ENCODE peak calls at places on chromosome 7, in seven cellular contexts. B is endodermal cell, V is LNCaP clone FGC, Y is tibial artery, I is IMR-90, X is Peyer's patch, W is AG10803. G is an unnamed sample.
A peak's percentile ranks its signal among the peaks of the same experiment; 100 is the strongest.

GRCh38 chr7:2516194-2516555 is 3.4 kb upstream of the LFNG start:
- DNase-seq in W (no peak), Y (no peak), X (no peak), B (peak; percentile 62), I (no peak), V (no peak), G (no peak)

GRCh38 chr7:116859323-116859722 is 3.1 kb upstream of the CAPZA2 start:
- DNase-seq in X (no peak), Y (no peak), I (peak; percentile 87), B (no peak), V (peak; percentile 15), W (peak; percentile 85), G (no peak)

GRCh38 chr7:40551685-40552576 is 417.1 kb downstream of the SUGCT start:
- DNase-seq in X (peak; percentile 51), B (no peak), V (no peak), Y (no peak), I (peak; percentile 88), W (peak; percentile 64), G (no peak)

GRCh38 chr7:36601596-36601995 is 122.7 kb downstream of the AOAH start:
- DNase-seq in I (peak; percentile 8), V (no peak), X (no peak), W (no peak), B (no peak), Y (no peak), G (no peak)

GRCh38 chr7:95929710-95930295 is 157.4 kb downstream of the DYNC1I1 start:
- DNase-seq in B (no peak), Y (no peak), V (no peak), I (no peak), X (no peak), W (no peak), G (no peak)

GRCh38 chr7:37549542-37549941 is 100.9 kb upstream of the ELMO1 start:
- DNase-seq in I (no peak), V (no peak), W (no peak), X (no peak), Y (no peak), B (no peak), G (no peak)

GRCh38 chr7:40213856-40214255 is 79.1 kb downstream of the SUGCT start:
- DNase-seq in V (no peak), W (no peak), X (no peak), I (peak; percentile 14), B (no peak), Y (no peak), G (no peak)

GRCh38 chr7:151472644-151473380 is 32.9 kb upstream of the CRYGN start:
- DNase-seq in Y (no peak), X (no peak), I (no peak), W (no peak), B (peak; percentile 46), V (peak; percentile 41), G (no peak)

GRCh38 chr7:12625836-12626235 is 55.3 kb downstream of the SCIN start:
- DNase-seq in Y (no peak), V (no peak), W (no peak), X (no peak), I (no peak), B (no peak), G (no peak)

GRCh38 chr7:144403649-144404061 is at the start of gene NOBOX:
- DNase-seq in Y (no peak), B (no peak), W (no peak), V (no peak), X (no peak), I (no peak), G (no peak)

GRCh38 chr7:91465595-91466061 is 201.4 kb downstream of the FZD1 start:
- DNase-seq in X (no peak), Y (no peak), V (no peak), W (no peak), I (no peak), B (no peak), G (no peak)

GRCh38 chr7:125563964-125564529 is 634.4 kb upstream of the POT1 start:
- DNase-seq in I (no peak), X (no peak), Y (no peak), W (no peak), V (no peak), B (peak; percentile 64), G (no peak)

GRCh38 chr7:130345725-130346124 is 1.1 kb downstream of the CPA5 start:
- DNase-seq in X (no peak), I (no peak), Y (no peak), W (no peak), B (no peak), V (no peak), G (no peak)

GRCh38 chr7:1705856-1706255 is 35.8 kb downstream of the ELFN1 start:
- DNase-seq in W (no peak), Y (no peak), B (no peak), I (no peak), X (peak; percentile 33), V (no peak), G (peak; percentile 37)

GRCh38 chr7:27113991-27114866 is 11.7 kb upstream of the HOXA2 start:
- DNase-seq in W (no peak), B (no peak), I (peak; percentile 69), Y (no peak), V (no peak), X (no peak), G (no peak)

GRCh38 chr7:38844952-38845563 is 63.9 kb downstream of the VPS41 start:
- DNase-seq in Y (no peak), B (no peak), X (no peak), V (no peak), W (no peak), I (no peak), G (no peak)

GRCh38 chr7:51611937-51612336 is 295.3 kb upstream of the COBL start:
- DNase-seq in Y (no peak), V (no peak), B (no peak), X (no peak), I (no peak), W (no peak), G (no peak)

GRCh38 chr7:70016044-70016770 is 417.9 kb downstream of the AUTS2 start:
- DNase-seq in V (no peak), B (no peak), W (peak; percentile 57), X (no peak), I (peak; percentile 0), Y (no peak), G (no peak)

GRCh38 chr7:132655071-132655761 is 78.9 kb upstream of the PLXNA4 start:
- DNase-seq in B (peak; percentile 74), I (no peak), X (peak; percentile 83), Y (peak; percentile 57), W (peak; percentile 23), V (no peak), G (no peak)

GRCh38 chr7:147813316-147813715 is 777.2 kb upstream of the C7orf33 start:
- DNase-seq in W (no peak), V (no peak), Y (no peak), B (no peak), I (no peak), X (no peak), G (no peak)

GRCh38 chr7:22856437-22856836 is 33.8 kb upstream of the TOMM7 start:
- DNase-seq in V (no peak), I (no peak), Y (no peak), B (no peak), W (no peak), X (no peak), G (no peak)

GRCh38 chr7:22855049-22855392 is 32.4 kb upstream of the TOMM7 start:
- DNase-seq in Y (no peak), B (no peak), X (no peak), W (no peak), V (no peak), I (no peak), G (no peak)

GRCh38 chr7:22853674-22854157 is 31.1 kb upstream of the TOMM7 start:
- DNase-seq in B (no peak), V (no peak), Y (peak; percentile 44), W (peak; percentile 40), X (peak; percentile 70), I (no peak), G (peak; percentile 63)

GRCh38 chr7:22853138-22853537 is 30.5 kb upstream of the TOMM7 start:
- DNase-seq in V (no peak), B (peak; percentile 65), X (no peak), Y (no peak), W (no peak), I (no peak), G (no peak)

DNA sequence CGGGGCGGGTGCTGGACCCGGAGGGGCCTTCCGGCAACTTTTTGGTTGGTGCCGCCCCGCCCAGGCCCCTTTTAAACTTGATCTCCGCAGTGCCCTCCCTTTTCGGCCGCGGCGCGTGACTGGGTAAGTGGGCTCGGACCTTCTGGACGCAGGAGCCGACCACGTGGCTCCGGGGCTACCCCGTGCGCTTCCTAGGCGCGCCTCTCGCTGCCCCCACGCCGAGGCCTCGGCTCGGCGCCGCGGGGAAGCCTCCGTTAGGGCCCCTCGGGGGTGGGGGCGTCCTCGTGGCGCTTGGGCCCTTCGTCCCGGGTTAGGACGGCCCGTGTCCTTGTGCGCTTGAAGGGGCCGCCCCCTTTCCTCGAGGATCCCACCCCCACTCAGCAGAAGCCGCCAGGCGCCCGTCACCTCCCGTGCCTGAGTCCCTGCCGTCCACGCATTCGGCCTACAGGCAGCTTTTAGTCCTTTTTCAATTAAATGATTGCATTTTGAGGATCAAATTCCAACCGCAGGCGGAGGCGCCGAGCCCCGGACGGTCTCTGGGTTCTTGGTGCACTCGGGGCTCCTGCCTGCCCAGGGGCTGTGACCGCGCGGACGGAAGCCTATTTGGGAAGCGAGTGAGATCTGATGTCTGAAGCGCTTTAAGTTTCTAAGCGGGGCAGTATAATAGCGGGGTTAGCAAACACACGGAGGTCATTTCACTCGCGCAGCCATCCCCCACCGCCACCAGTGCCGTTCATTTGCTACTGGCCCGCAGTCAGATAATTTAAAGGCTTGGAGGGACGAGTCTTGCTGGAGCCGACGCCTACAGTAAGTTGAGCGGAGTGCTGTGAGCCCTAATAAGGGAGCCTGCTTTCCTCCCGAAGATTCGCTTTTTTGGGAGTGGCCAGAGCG is 31.8 kb upstream of the TOMM7 start:
- DNase-seq in I (peak; percentile 89), W (peak; percentile 93), B (peak; percentile 95), V (no peak), Y (peak; percentile 94), X (peak; percentile 95), G (peak; percentile 95)
- TF ChIP-seq CTCF in I (no peak), W (peak; percentile 23), B (peak; percentile 96), V (no peak), Y (peak; percentile 54), X (peak; percentile 46), G (peak; percentile 80)

GRCh38 chr7:41698114-41698513 is 4.8 kb downstream of the INHBA start:
- DNase-seq in B (no peak), V (no peak), X (no peak), W (no peak), I (peak; percentile 50), Y (no peak), G (no peak)
- H3K4me3 ChIP-seq in B (no peak overlapping the region), V (no peak overlapping the region), X (no peak overlapping the region), W (peak overlapping the region; percentile 71), I (peak overlapping the region; percentile 91), Y (peak overlapping the region; percentile 72), G (peak overlapping the region; percentile 48)

DNA sequence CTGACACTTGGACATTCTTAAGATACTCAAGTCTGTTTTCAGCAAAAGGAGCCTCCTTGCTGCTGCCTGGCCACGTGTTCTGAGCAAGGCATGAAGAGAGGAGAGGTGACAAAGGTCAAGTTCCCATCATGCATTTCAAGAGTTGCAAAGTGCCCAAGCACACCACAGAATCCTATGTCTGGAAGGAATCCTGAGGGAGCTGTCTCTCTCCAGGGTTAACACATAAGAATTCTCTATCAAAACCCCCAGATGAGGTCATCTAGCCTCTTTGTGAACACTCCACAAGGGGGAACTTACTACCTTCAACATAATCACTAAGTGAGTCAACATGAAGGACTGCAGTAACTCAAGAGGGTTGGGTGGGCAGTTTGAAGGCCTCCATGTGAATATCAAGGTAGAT is 155.5 kb downstream of the RNF216 start:
- DNase-seq in Y (no peak), X (no peak), V (no peak), I (peak; percentile 94), W (peak; percentile 70), B (no peak), G (no peak)
- TF ChIP-seq CTCF in Y (no peak), X (no peak), V (no peak), I (peak; percentile 48), W (peak; percentile 44), B (no peak), G (no peak)

GRCh38 chr7:7569113-7569527 is 2.4 kb downstream of the MIOS start:
- DNase-seq in I (no peak), V (no peak), Y (no peak), W (no peak), B (no peak), X (no peak), G (no peak)
- H3K4me3 ChIP-seq in I (no peak overlapping the region), V (no peak overlapping the region), Y (no peak overlapping the region), W (no peak overlapping the region), B (peak overlapping the region; percentile 97), X (peak overlapping the region; percentile 6), G (peak overlapping the region; percentile 23)

G was measured in upper lobe of right lung.